ENCODE peak calls at places on chromosomes 7 and 10, in ten cellular contexts. O is M059J; G is stimulated activated CD4-positive, alpha-beta T cell treated with anti-CD3 and anti-CD28 coated beads, Interleukin-2, amount 100 ng/mL, for 48 hours; R is NCI-H1092 treated with DMSO at 0.1 percent for 48 hours; J is mucosa of gallbladder; M is Peyer's patch; B is fibroblast of pulmonary artery; Q is GM04504; W is HCEC 1CT; Z is GM10248. I is an unnamed sample.

GRCh38 chr7:123271231-123271630 is 71.5 kb upstream of the SLC13A1 start:
- DNase-seq in R (no peak), J (no peak), M (no peak), B (peak; percentile 74), G (no peak), Q (no peak), Z (no peak), O (no peak), W (no peak), I (peak; percentile 78)

GRCh38 chr7:1534330-1535099 is 4.0 kb downstream of the MAFK start:
- DNase-seq in J (no peak), R (no peak), M (no peak), G (no peak), B (no peak), Q (no peak), W (no peak), Z (no peak), O (no peak), I (no peak)

GRCh38 chr10:6121144-6121543 is 32.3 kb downstream of the RBM17 start:
- DNase-seq in R (no peak), Q (no peak), O (no peak), G (no peak), M (no peak), W (no peak), B (no peak), Z (no peak), J (no peak), I (no peak)

GRCh38 chr7:77653572-77653971 is 42.7 kb upstream of the RSBN1L start:
- DNase-seq in Z (no peak), O (no peak), R (no peak), J (no peak), Q (no peak), B (no peak), M (peak; percentile 7), G (no peak), W (no peak), I (no peak)

GRCh38 chr10:127527320-127527719 is 21.8 kb upstream of the NPS start:
- DNase-seq in O (no peak), Z (no peak), Q (no peak), J (no peak), W (no peak), G (no peak), B (no peak), M (no peak), R (no peak), I (no peak)

GRCh38 chr10:128551475-128551874 is 425.3 kb upstream of the MKI67 start:
- DNase-seq in J (no peak), R (no peak), Z (no peak), O (no peak), Q (no peak), W (no peak), M (no peak), B (no peak), G (no peak), I (no peak)

GRCh38 chr10:32795598-32796183 is 162.3 kb downstream of the ITGB1 start:
- DNase-seq in J (no peak), O (peak; percentile 13), M (no peak), W (peak; percentile 45), R (peak; percentile 7), Z (peak; percentile 18), Q (no peak), G (no peak), B (peak; percentile 57), I (peak; percentile 34)

GRCh38 chr7:47572939-47573757 is 8.8 kb downstream of the TNS3 start:
- DNase-seq in Q (no peak), W (no peak), G (no peak), R (no peak), O (no peak), Z (no peak), M (no peak), B (no peak), J (no peak), I (no peak)

GRCh38 chr7:27923308-27923980 is 183.5 kb downstream of the TAX1BP1 start:
- DNase-seq in O (no peak), G (no peak), Q (no peak), J (no peak), Z (no peak), B (peak; percentile 60), R (no peak), M (no peak), W (no peak), I (no peak)

GRCh38 chr7:87316097-87316700 is 29.3 kb upstream of the CROT start:
- DNase-seq in B (no peak), G (no peak), Q (no peak), Z (peak; percentile 22), W (no peak), O (no peak), J (no peak), R (no peak), M (no peak), I (no peak)

GRCh38 chr10:70816220-70816894 is 609 bp downstream of the SGPL1 start:
- DNase-seq in W (peak; percentile 87), M (peak; percentile 75), B (peak; percentile 85), O (peak; percentile 93), R (peak; percentile 46), Z (peak; percentile 66), J (peak; percentile 61), Q (peak; percentile 78), G (peak; percentile 28), I (peak; percentile 85)

GRCh38 chr10:76558586-76558985 is 1079.0 kb downstream of the KCNMA1 start:
- DNase-seq in R (peak; percentile 7), J (peak; percentile 60), M (peak; percentile 49), Z (no peak), G (no peak), Q (peak; percentile 85), B (peak; percentile 67), O (peak; percentile 94), W (peak; percentile 74), I (peak; percentile 84)

I was measured in fibroblast of mammary gland.